ENCODE peak calls at places on chromosome 12, in five cellular contexts. G is HTR-8/SVneo, H is myocyte, L is upper lobe of right lung, C is adrenal gland. S is an unnamed sample.

GRCh38 chr12:34606749-34607519 is 584.6 kb downstream of the ALG10 start:
- DNase-seq in C (peak; percentile 7), H (no peak), G (no peak), L (no peak), S (peak; percentile 72)

GRCh38 chr12:20865873-20866272 is 55.4 kb downstream of the SLCO1B3 start:
- DNase-seq in L (no peak), H (no peak), C (no peak), G (no peak), S (no peak)

GRCh38 chr12:118376089-118377004 is at the start of gene SUDS3:
- DNase-seq in C (peak; percentile 85), H (peak; percentile 84), G (peak; percentile 72), L (peak; percentile 95), S (peak; percentile 97)

GRCh38 chr12:98424726-98425401 is 90.5 kb upstream of the TMPO start:
- DNase-seq in G (peak; percentile 81), L (no peak), C (peak; percentile 50), H (peak; percentile 65), S (no peak)

GRCh38 chr12:78880078-78880477 is 15.5 kb downstream of the SYT1 start:
- DNase-seq in H (no peak), C (no peak), G (no peak), L (no peak), S (no peak)

GRCh38 chr12:80195143-80195726 is 95.9 kb downstream of the OTOGL start:
- DNase-seq in H (peak; percentile 67), C (no peak), L (no peak), G (peak; percentile 28), S (no peak)

GRCh38 chr12:92719674-92720073 is 16.9 kb downstream of the PLEKHG7 start:
- DNase-seq in H (peak; percentile 71), G (no peak), C (peak; percentile 62), L (no peak), S (no peak)

GRCh38 chr12:61713121-61713520 is 547.1 kb upstream of the USP15 start:
- DNase-seq in G (no peak), C (no peak), L (no peak), H (no peak), S (no peak)

GRCh38 chr12:89412665-89413064 is 60.4 kb upstream of the DUSP6 start:
- DNase-seq in L (no peak), G (no peak), H (no peak), C (no peak), S (no peak)

GRCh38 chr12:72271741-72272661 is at the start of gene TRHDE:
- DNase-seq in H (peak; percentile 2), G (no peak), C (no peak), L (peak; percentile 79), S (peak; percentile 86)

GRCh38 chr12:24853094-24853493 is 95.8 kb downstream of the BCAT1 start:
- DNase-seq in L (no peak), G (no peak), C (no peak), H (no peak), S (no peak)

GRCh38 chr12:6180300-6181051 is 19.7 kb upstream of the CD9 start:
- DNase-seq in L (peak; percentile 76), H (peak; percentile 95), C (peak; percentile 81), G (peak; percentile 80), S (peak; percentile 93)

GRCh38 chr12:57657744-57658143 is 24.7 kb upstream of the B4GALNT1 start:
- DNase-seq in G (no peak), H (peak; percentile 12), C (peak; percentile 47), L (no peak), S (no peak)

GRCh38 chr12:44379827-44380226 is 496.3 kb downstream of the NELL2 start:
- DNase-seq in H (no peak), G (no peak), C (no peak), L (no peak), S (no peak)

GRCh38 chr12:18246057-18246456 is 15.3 kb upstream of the PIK3C2G start:
- DNase-seq in G (no peak), L (no peak), C (no peak), H (no peak), S (no peak)

GRCh38 chr12:127636881-127637280 is 630.1 kb upstream of the TMEM132C start:
- DNase-seq in G (no peak), L (no peak), C (no peak), H (no peak), S (no peak)

GRCh38 chr12:131897875-131898274 is 3.5 kb downstream of the ULK1 start:
- DNase-seq in L (no peak), H (no peak), G (no peak), C (no peak), S (no peak)